ENCODE peak calls at places on chromosomes 5 and 9, in six cellular contexts. M, Y, O, N, I and L are unnamed samples.

GRCh38 chr5:8766448-8766847 is 779.4 kb downstream of the SEMA5A start:
- DNase-seq in I (no peak), Y (no peak), O (no peak), N (no peak), M (no peak), L (no peak)

GRCh38 chr9:95724253-95724991 is 151.1 kb upstream of the ERCC6L2 start:
- DNase-seq in I (peak), N (no peak), O (no peak), Y (no peak), M (no peak), L (no peak)

GRCh38 chr9:93674580-93675335 is 98.4 kb downstream of the PHF2 start:
- DNase-seq in I (no peak), M (no peak), N (no peak), O (peak), Y (peak), L (no peak)

GRCh38 chr9:113620377-113621161 is 157.0 kb downstream of the RGS3 start:
- DNase-seq in Y (no peak), N (peak), O (no peak), M (peak), I (no peak), L (peak)

GRCh38 chr9:136599811-136600660 is 54.2 kb upstream of the NOTCH1 start:
- DNase-seq in Y (peak), N (no peak), O (peak), I (no peak), M (no peak), L (no peak)

GRCh38 chr9:95024097-95024671 is 293.3 kb downstream of the FANCC start:
- DNase-seq in O (peak), I (no peak), N (no peak), M (no peak), Y (no peak), L (no peak)

GRCh38 chr5:130710596-130710995 is 454.5 kb downstream of the HINT1 start:
- DNase-seq in Y (no peak), I (no peak), O (no peak), N (peak), M (no peak), L (peak)

GRCh38 chr5:78505860-78506259 is 142.7 kb downstream of the LHFPL2 start:
- DNase-seq in O (no peak), Y (no peak), M (no peak), I (no peak), N (no peak), L (no peak)

GRCh38 chr9:92749934-92750315 is 14.7 kb downstream of the BICD2 start:
- DNase-seq in N (no peak), Y (no peak), I (no peak), M (peak), O (no peak), L (no peak)

GRCh38 chr5:148932355-148932935 is 106.0 kb downstream of the ADRB2 start:
- DNase-seq in Y (no peak), I (no peak), M (no peak), N (no peak), O (no peak), L (no peak)

GRCh38 chr9:2362170-2362569 is 259.4 kb upstream of the VLDLR start:
- DNase-seq in N (no peak), Y (no peak), I (no peak), M (no peak), O (no peak), L (peak)

GRCh38 chr5:126597156-126597555 is 2.1 kb upstream of the ALDH7A1 start:
- DNase-seq in I (no peak), Y (no peak), N (peak), O (no peak), M (peak), L (peak)

GRCh38 chr9:105393576-105394344 is 54.1 kb upstream of the FSD1L start:
- DNase-seq in N (no peak), I (no peak), O (no peak), Y (no peak), M (no peak), L (no peak)

GRCh38 chr9:85740821-85741111 is 988 bp downstream of the AGTPBP1 start:
- DNase-seq in I (no peak), O (no peak), Y (no peak), N (peak), M (peak), L (peak)

GRCh38 chr5:123174916-123175481 is 86.0 kb downstream of the PRDM6 start:
- DNase-seq in I (no peak), M (no peak), N (no peak), O (no peak), Y (no peak), L (no peak)

GRCh38 chr5:89849819-89850515 is 559.6 kb downstream of the CETN3 start:
- DNase-seq in Y (no peak), M (no peak), N (no peak), I (no peak), O (no peak), L (no peak)

GRCh38 chr5:138274189-138274853 is at the start of gene GFRA3:
- DNase-seq in N (no peak), Y (peak), O (peak), M (no peak), I (no peak), L (no peak)

GRCh38 chr5:51651476-51651875 is 268.2 kb downstream of the ISL1 start:
- DNase-seq in Y (no peak), N (no peak), O (no peak), M (no peak), I (no peak), L (peak)

GRCh38 chr5:149777382-149777781 is 47.3 kb downstream of the PPARGC1B start:
- DNase-seq in I (no peak), M (no peak), O (no peak), N (no peak), Y (no peak), L (no peak)

GRCh38 chr5:147558826-147559225 is 49.0 kb upstream of the DPYSL3 start:
- DNase-seq in I (no peak), O (no peak), N (peak), Y (no peak), M (peak), L (peak)

GRCh38 chr5:53915120-53915519 is 354.7 kb downstream of the NDUFS4 start:
- DNase-seq in M (no peak), Y (no peak), N (no peak), O (no peak), I (no peak), L (no peak)

GRCh38 chr9:20304001-20304400 is 318.3 kb downstream of the MLLT3 start:
- DNase-seq in M (no peak), N (no peak), Y (no peak), I (no peak), O (no peak), L (no peak)

GRCh38 chr5:92916036-92916435 is 665.0 kb downstream of the NR2F1-AS1 start:
- DNase-seq in I (no peak), M (peak), Y (no peak), O (no peak), N (no peak), L (peak)

GRCh38 chr9:27528278-27528885 is 1.2 kb downstream of the MOB3B start:
- DNase-seq in Y (peak), M (peak), O (peak), I (peak), N (peak), L (peak)

GRCh38 chr9:26773054-26773453 is 119.5 kb downstream of the CAAP1 start:
- DNase-seq in I (no peak), O (no peak), N (no peak), M (no peak), Y (no peak), L (no peak)

GRCh38 chr5:132546108-132546507 is 2.8 kb upstream of the IL5 start:
- DNase-seq in I (no peak), Y (no peak), M (no peak), O (no peak), N (no peak), L (no peak)

GRCh38 chr9:76912631-76913275 is 6.8 kb upstream of the PRUNE2 start:
- DNase-seq in M (peak), Y (no peak), N (peak), I (no peak), O (no peak), L (peak)

GRCh38 chr5:141655020-141655419 is 3.8 kb upstream of the FCHSD1 start:
- DNase-seq in O (no peak), I (no peak), N (no peak), M (no peak), Y (no peak), L (no peak)

GRCh38 chr9:96644137-96644536 is 11.0 kb downstream of the PRXL2C start:
- DNase-seq in Y (no peak), M (no peak), N (no peak), O (no peak), I (no peak), L (no peak)

GRCh38 chr5:143213231-143213850 is 190.1 kb downstream of the NR3C1 start:
- DNase-seq in Y (no peak), I (no peak), O (no peak), N (no peak), M (peak), L (no peak)

GRCh38 chr9:19085295-19085694 is 17.4 kb downstream of the HAUS6 start:
- DNase-seq in N (no peak), I (no peak), M (no peak), O (no peak), Y (no peak), L (peak)

GRCh38 chr5:72451771-72452505 is 55.3 kb downstream of the ZNF366 start:
- DNase-seq in O (no peak), I (no peak), Y (no peak), M (peak), N (peak), L (no peak)

GRCh38 chr5:36788365-36788764 is 88.2 kb upstream of the NIPBL start:
- DNase-seq in Y (no peak), I (no peak), N (no peak), O (no peak), M (no peak), L (no peak)

GRCh38 chr5:68688547-68688946 is 405.3 kb upstream of the SLC30A5 start:
- DNase-seq in I (no peak), M (no peak), Y (no peak), O (no peak), N (no peak), L (no peak)

GRCh38 chr5:154285661-154286408 is 95.3 kb downstream of the GALNT10 start:
- DNase-seq in Y (no peak), O (no peak), I (no peak), M (peak), N (peak), L (peak)

GRCh38 chr5:145780961-145781360 is 54.2 kb downstream of the PRELID2 start:
- DNase-seq in N (no peak), M (no peak), Y (no peak), I (no peak), O (no peak), L (no peak)

GRCh38 chr9:14306672-14307646 is 7.0 kb downstream of the NFIB start:
- DNase-seq in O (no peak), I (no peak), Y (no peak), M (peak), N (no peak), L (no peak)

GRCh38 chr9:14308751-14309140 is 5.2 kb downstream of the NFIB start:
- DNase-seq in M (no peak), N (no peak), O (no peak), I (no peak), Y (no peak), L (no peak)

GRCh38 chr9:14310247-14310646 is 3.7 kb downstream of the NFIB start:
- DNase-seq in N (no peak), Y (no peak), M (no peak), O (no peak), I (no peak), L (no peak)

GRCh38 chr9:14307989-14308750 is 5.8 kb downstream of the NFIB start:
- DNase-seq in N (no peak), O (no peak), Y (peak), M (no peak), I (no peak), L (no peak)

GRCh38 chr9:14309403-14309802 is 4.5 kb downstream of the NFIB start:
- DNase-seq in I (no peak), O (no peak), N (peak), M (peak), Y (no peak), L (no peak)
- H3K27ac ChIP-seq in I (no peak), O (peak), N (no peak), M (no peak), Y (peak), L (no peak)

GRCh38 chr9:89619739-89620138 is 14.9 kb downstream of the GADD45G start:
- DNase-seq in I (no peak), N (no peak), O (peak), Y (no peak), M (no peak), L (no peak)

GRCh38 chr9:89617978-89618377 is 13.2 kb downstream of the GADD45G start:
- DNase-seq in I (no peak), N (no peak), Y (no peak), O (peak), M (no peak), L (no peak)

GRCh38 chr9:89621031-89621430 is 16.2 kb downstream of the GADD45G start:
- DNase-seq in I (no peak), Y (no peak), O (peak), N (no peak), M (no peak), L (no peak)

GRCh38 chr9:89616411-89616810 is 11.6 kb downstream of the GADD45G start:
- DNase-seq in M (no peak), N (no peak), O (peak), I (no peak), Y (no peak), L (no peak)

GRCh38 chr9:89619019-89619418 is 14.2 kb downstream of the GADD45G start:
- DNase-seq in N (no peak), M (no peak), O (no peak), Y (no peak), I (no peak), L (no peak)
- TF ChIP-seq CTCF in N (no peak), M (no peak), O (no peak), Y (no peak), I (no peak), L (no peak)

GRCh38 chr5:139693676-139694364 is 45.7 kb downstream of the CXXC5 start:
- DNase-seq in I (no peak), Y (no peak), N (no peak), O (no peak), M (no peak), L (no peak)
- H3K27ac ChIP-seq in I (no peak), Y (no peak), N (no peak), O (no peak), M (no peak), L (peak)

DNA sequence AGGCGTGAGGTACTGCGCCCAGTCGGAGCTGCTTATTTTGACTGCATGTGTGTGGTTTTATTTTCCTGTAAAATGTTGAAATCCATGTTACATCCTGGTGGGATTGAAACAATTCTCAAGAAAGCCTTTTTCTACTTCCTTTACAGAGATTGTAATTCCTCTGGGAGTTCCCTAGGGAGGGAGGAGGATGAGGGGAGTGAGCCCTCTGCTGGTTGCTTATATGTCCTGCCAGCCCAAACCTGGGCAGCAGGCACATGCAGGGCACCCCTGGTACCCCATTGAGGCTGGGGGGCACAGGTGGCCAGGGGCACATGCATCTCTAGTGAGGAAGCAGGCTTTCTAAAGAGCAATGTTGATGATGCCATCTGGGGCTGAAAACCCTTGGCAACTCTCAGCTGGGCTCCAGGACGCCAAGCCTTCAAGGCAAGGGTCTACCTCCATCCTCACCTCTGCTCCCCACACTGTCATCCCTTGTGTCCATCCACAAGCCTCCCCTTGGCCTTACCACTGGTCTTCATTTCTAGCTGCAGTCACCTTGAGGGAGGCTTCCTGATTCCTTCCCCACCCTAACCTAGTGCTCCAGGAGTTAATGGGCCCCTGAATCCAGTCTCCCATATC is 84.7 kb upstream of the TNFSF8 start:
- DNase-seq in M (peak), O (no peak), I (no peak), N (peak), Y (peak), L (peak)
- TF ChIP-seq CTCF in M (peak), O (peak), I (no peak), N (peak), Y (peak), L (peak)

GRCh38 chr5:103918668-103919367 is 356.2 kb upstream of the NUDT12 start:
- DNase-seq in Y (no peak), O (no peak), M (peak), N (peak), I (no peak), L (no peak)

GRCh38 chr5:103923616-103924168 is 361.1 kb upstream of the NUDT12 start:
- DNase-seq in N (no peak), O (no peak), I (no peak), Y (no peak), M (no peak), L (no peak)

GRCh38 chr5:103915081-103915480 is 352.5 kb upstream of the NUDT12 start:
- DNase-seq in M (no peak), Y (no peak), N (no peak), I (no peak), O (no peak), L (no peak)

DNA sequence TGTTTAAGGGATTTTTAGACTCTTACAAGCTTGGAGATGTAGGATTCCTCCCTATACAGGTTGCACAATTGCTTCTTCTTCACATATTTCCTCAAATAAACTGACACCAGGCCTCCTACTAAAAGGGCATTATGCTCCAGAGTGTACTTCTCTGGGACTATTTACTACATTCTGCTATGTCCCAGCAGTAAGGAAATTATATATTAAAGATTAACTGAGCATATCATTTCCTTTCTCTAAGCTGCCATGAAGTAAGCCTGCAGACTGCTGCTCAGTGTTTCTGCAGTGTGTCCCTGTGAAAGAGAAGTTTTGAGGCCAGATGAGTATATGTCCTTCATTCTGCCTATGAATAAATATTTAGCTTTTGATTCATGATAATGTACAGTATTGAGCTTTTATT is 356.9 kb upstream of the NUDT12 start:
- DNase-seq in O (no peak), I (no peak), N (no peak), M (no peak), Y (no peak), L (no peak)
- H3K27ac ChIP-seq in O (no peak), I (no peak), N (no peak), M (no peak), Y (no peak), L (no peak)